ENCODE peak calls at places on chromosomes 4 and X, in eight cellular contexts. One of them, this sample, is unnamed.

GRCh38 chr4:56310401-56310800 is 76.9 kb downstream of the AASDH start:
- DNase-seq in EH: no peak
- DNase-seq in stimulated activated CD4-positive, alpha-beta T cell treated with anti-CD3 and anti-CD28 coated beads, TNF-alpha, amount 100 ng/mL, for 48 hours: no peak
- DNase-seq in sciatic nerve: no peak
- DNase-seq in cardiac fibroblast: no peak
- DNase-seq in NCI-H2029 treated with DMSO at 0.1 percent for 48 hours: no peak
- DNase-seq in MCF 10A: no peak
- DNase-seq in NCI-H1092: no peak
- DNase-seq in this sample: no peak

GRCh38 chr4:102439835-102440234 is 61.3 kb upstream of the NFKB1 start:
- DNase-seq in EH: peak
- DNase-seq in stimulated activated CD4-positive, alpha-beta T cell treated with anti-CD3 and anti-CD28 coated beads, TNF-alpha, amount 100 ng/mL, for 48 hours: no peak
- DNase-seq in sciatic nerve: no peak
- DNase-seq in cardiac fibroblast: peak
- DNase-seq in NCI-H2029 treated with DMSO at 0.1 percent for 48 hours: no peak
- DNase-seq in MCF 10A: peak
- DNase-seq in NCI-H1092: no peak
- DNase-seq in this sample: no peak

GRCh38 chr4:183610033-183610432 is 49.0 kb downstream of the RWDD4 start:
- DNase-seq in EH: peak
- DNase-seq in stimulated activated CD4-positive, alpha-beta T cell treated with anti-CD3 and anti-CD28 coated beads, TNF-alpha, amount 100 ng/mL, for 48 hours: no peak
- DNase-seq in sciatic nerve: no peak
- DNase-seq in cardiac fibroblast: peak
- DNase-seq in NCI-H2029 treated with DMSO at 0.1 percent for 48 hours: no peak
- DNase-seq in MCF 10A: peak
- DNase-seq in NCI-H1092: no peak
- DNase-seq in this sample: no peak

GRCh38 chr4:188032170-188032569 is 36.6 kb downstream of the ZFP42 start:
- DNase-seq in EH: no peak
- DNase-seq in stimulated activated CD4-positive, alpha-beta T cell treated with anti-CD3 and anti-CD28 coated beads, TNF-alpha, amount 100 ng/mL, for 48 hours: no peak
- DNase-seq in sciatic nerve: no peak
- DNase-seq in cardiac fibroblast: no peak
- DNase-seq in NCI-H2029 treated with DMSO at 0.1 percent for 48 hours: no peak
- DNase-seq in MCF 10A: no peak
- DNase-seq in NCI-H1092: no peak
- DNase-seq in this sample: no peak

GRCh38 chr4:163582688-163583087 is 88.2 kb downstream of the TMA16 start:
- DNase-seq in EH: no peak
- DNase-seq in stimulated activated CD4-positive, alpha-beta T cell treated with anti-CD3 and anti-CD28 coated beads, TNF-alpha, amount 100 ng/mL, for 48 hours: no peak
- DNase-seq in sciatic nerve: no peak
- DNase-seq in cardiac fibroblast: no peak
- DNase-seq in NCI-H2029 treated with DMSO at 0.1 percent for 48 hours: no peak
- DNase-seq in MCF 10A: no peak
- DNase-seq in NCI-H1092: no peak
- DNase-seq in this sample: no peak

GRCh38 chr4:76194325-76194724 is 19.3 kb downstream of the SCARB2 start:
- DNase-seq in EH: peak
- DNase-seq in stimulated activated CD4-positive, alpha-beta T cell treated with anti-CD3 and anti-CD28 coated beads, TNF-alpha, amount 100 ng/mL, for 48 hours: no peak
- DNase-seq in sciatic nerve: no peak
- DNase-seq in cardiac fibroblast: peak
- DNase-seq in NCI-H2029 treated with DMSO at 0.1 percent for 48 hours: no peak
- DNase-seq in MCF 10A: peak
- DNase-seq in NCI-H1092: no peak
- DNase-seq in this sample: no peak

GRCh38 chr4:8540072-8540471 is 40.1 kb upstream of the GPR78 start:
- DNase-seq in EH: no peak
- DNase-seq in stimulated activated CD4-positive, alpha-beta T cell treated with anti-CD3 and anti-CD28 coated beads, TNF-alpha, amount 100 ng/mL, for 48 hours: no peak
- DNase-seq in sciatic nerve: no peak
- DNase-seq in cardiac fibroblast: no peak
- DNase-seq in NCI-H2029 treated with DMSO at 0.1 percent for 48 hours: no peak
- DNase-seq in MCF 10A: no peak
- DNase-seq in NCI-H1092: no peak
- DNase-seq in this sample: no peak

GRCh38 chr4:16827762-16828724 is 70.4 kb downstream of the LDB2 start:
- DNase-seq in EH: no peak
- DNase-seq in stimulated activated CD4-positive, alpha-beta T cell treated with anti-CD3 and anti-CD28 coated beads, TNF-alpha, amount 100 ng/mL, for 48 hours: no peak
- DNase-seq in sciatic nerve: no peak
- DNase-seq in cardiac fibroblast: no peak
- DNase-seq in NCI-H2029 treated with DMSO at 0.1 percent for 48 hours: no peak
- DNase-seq in MCF 10A: no peak
- DNase-seq in NCI-H1092: no peak
- DNase-seq in this sample: no peak

GRCh38 chr4:126916626-126917140 is 716.1 kb upstream of the INTU start:
- DNase-seq in EH: peak
- DNase-seq in stimulated activated CD4-positive, alpha-beta T cell treated with anti-CD3 and anti-CD28 coated beads, TNF-alpha, amount 100 ng/mL, for 48 hours: no peak
- DNase-seq in sciatic nerve: no peak
- DNase-seq in cardiac fibroblast: peak
- DNase-seq in NCI-H2029 treated with DMSO at 0.1 percent for 48 hours: no peak
- DNase-seq in MCF 10A: peak
- DNase-seq in NCI-H1092: peak
- DNase-seq in this sample: no peak

GRCh38 chrX:49754238-49754857 is 58.6 kb upstream of the PAGE1 start:
- DNase-seq in EH: peak
- DNase-seq in stimulated activated CD4-positive, alpha-beta T cell treated with anti-CD3 and anti-CD28 coated beads, TNF-alpha, amount 100 ng/mL, for 48 hours: peak
- DNase-seq in sciatic nerve: no peak
- DNase-seq in cardiac fibroblast: peak
- DNase-seq in NCI-H2029 treated with DMSO at 0.1 percent for 48 hours: no peak
- DNase-seq in MCF 10A: peak
- DNase-seq in NCI-H1092: peak
- DNase-seq in this sample: peak

GRCh38 chrX:51931761-51932160 is 38.3 kb downstream of the MAGED1 start:
- DNase-seq in EH: peak
- DNase-seq in stimulated activated CD4-positive, alpha-beta T cell treated with anti-CD3 and anti-CD28 coated beads, TNF-alpha, amount 100 ng/mL, for 48 hours: no peak
- DNase-seq in sciatic nerve: no peak
- DNase-seq in cardiac fibroblast: no peak
- DNase-seq in NCI-H2029 treated with DMSO at 0.1 percent for 48 hours: no peak
- DNase-seq in MCF 10A: no peak
- DNase-seq in NCI-H1092: peak
- DNase-seq in this sample: no peak

This sample was measured in T-helper 17 cell.